ENCODE peak calls at places on chromosome 12, in six cellular contexts. O, E, X, L, P and A are unnamed samples.

GRCh38 chr12:5796171-5797091 is 148.6 kb downstream of the ANO2 start:
- DNase-seq in O (peak; percentile 22), E (no peak), X (peak; percentile 64), L (no peak), P (no peak), A (no peak)

GRCh38 chr12:14928946-14929345 is 9.4 kb downstream of the ERP27 start:
- DNase-seq in O (no peak), E (no peak), X (no peak), L (no peak), P (no peak), A (no peak)

GRCh38 chr12:9760699-9761406 is at the start of gene CD69:
- DNase-seq in O (no peak), E (no peak), X (no peak), L (no peak), P (no peak), A (no peak)

GRCh38 chr12:69466867-69467266 is 3.3 kb upstream of the FRS2 start:
- DNase-seq in O (no peak), E (no peak), X (no peak), L (no peak), P (no peak), A (no peak)

GRCh38 chr12:118136559-118137003 is 657 bp downstream of the PEBP1 start:
- DNase-seq in O (peak; percentile 45), E (peak; percentile 34), X (peak; percentile 72), L (peak; percentile 88), P (no peak), A (peak; percentile 75)

GRCh38 chr12:131222271-131223139 is 268.8 kb downstream of the ADGRD1 start:
- DNase-seq in O (no peak), E (no peak), X (peak; percentile 33), L (peak; percentile 57), P (no peak), A (no peak)

GRCh38 chr12:96981053-96981452 is 74.0 kb downstream of the NEDD1 start:
- DNase-seq in O (peak; percentile 81), E (peak; percentile 58), X (no peak), L (no peak), P (no peak), A (no peak)

GRCh38 chr12:6540181-6540877 is 6.0 kb downstream of the GAPDH start:
- DNase-seq in O (peak; percentile 97), E (peak; percentile 95), X (peak; percentile 94), L (peak; percentile 95), P (no peak), A (peak; percentile 97)

GRCh38 chr12:101968770-101969169 is 91.4 kb downstream of the DRAM1 start:
- DNase-seq in O (no peak), E (no peak), X (no peak), L (no peak), P (no peak), A (no peak)

GRCh38 chr12:58425481-58426392 is 484.4 kb downstream of the ATP23 start:
- DNase-seq in O (peak; percentile 96), E (peak; percentile 94), X (peak; percentile 49), L (peak; percentile 33), P (peak; percentile 66), A (no peak)